ENCODE peak calls at places on chromosomes 7 and 10, in five cellular contexts. One of them, this sample, is unnamed.

GRCh38 chr10:75530337-75530736 is 98.9 kb downstream of the LRMDA start:
- DNase-seq in tibial artery: no peak
- DNase-seq in testis: no peak
- DNase-seq in body of pancreas: no peak
- DNase-seq in CD4-positive, CD25-positive, alpha-beta regulatory T cell: no peak
- DNase-seq in this sample: no peak

GRCh38 chr7:103988468-103989199 is 824 bp downstream of the RELN start:
- DNase-seq in body of pancreas: no peak
- DNase-seq in testis: peak; percentile 22
- DNase-seq in tibial artery: no peak
- DNase-seq in CD4-positive, CD25-positive, alpha-beta regulatory T cell: no peak
- DNase-seq in this sample: no peak

GRCh38 chr7:137508437-137509175 is 165.1 kb upstream of the PTN start:
- DNase-seq in tibial artery: no peak
- DNase-seq in CD4-positive, CD25-positive, alpha-beta regulatory T cell: no peak
- DNase-seq in testis: no peak
- DNase-seq in body of pancreas: no peak
- DNase-seq in this sample: no peak

GRCh38 chr7:157059534-157059933 is 49.1 kb upstream of the MNX1 start:
- DNase-seq in testis: no peak
- DNase-seq in tibial artery: no peak
- DNase-seq in CD4-positive, CD25-positive, alpha-beta regulatory T cell: no peak
- DNase-seq in body of pancreas: no peak
- DNase-seq in this sample: no peak

GRCh38 chr7:39888171-39888853 is 61.7 kb upstream of the CDK13 start:
- DNase-seq in testis: no peak
- DNase-seq in CD4-positive, CD25-positive, alpha-beta regulatory T cell: no peak
- DNase-seq in tibial artery: no peak
- DNase-seq in body of pancreas: no peak
- DNase-seq in this sample: no peak

GRCh38 chr7:73976761-73977625 is 51.0 kb upstream of the ELN start:
- DNase-seq in tibial artery: peak; percentile 24
- DNase-seq in testis: no peak
- DNase-seq in CD4-positive, CD25-positive, alpha-beta regulatory T cell: no peak
- DNase-seq in body of pancreas: no peak
- DNase-seq in this sample: peak; percentile 22

GRCh38 chr7:32335107-32335506 is 155.1 kb downstream of the LSM5 start:
- DNase-seq in CD4-positive, CD25-positive, alpha-beta regulatory T cell: no peak
- DNase-seq in body of pancreas: no peak
- DNase-seq in tibial artery: no peak
- DNase-seq in testis: no peak
- DNase-seq in this sample: no peak

GRCh38 chr7:76217942-76218566 is 16.4 kb downstream of the SRRM3 start:
- DNase-seq in body of pancreas: no peak
- DNase-seq in CD4-positive, CD25-positive, alpha-beta regulatory T cell: no peak
- DNase-seq in testis: no peak
- DNase-seq in tibial artery: no peak
- DNase-seq in this sample: no peak

GRCh38 chr10:86366033-86366901 is at the start of gene GRID1:
- DNase-seq in body of pancreas: peak; percentile 59
- DNase-seq in testis: peak; percentile 63
- DNase-seq in tibial artery: peak; percentile 26
- DNase-seq in CD4-positive, CD25-positive, alpha-beta regulatory T cell: no peak
- DNase-seq in this sample: peak; percentile 51

GRCh38 chr10:88553116-88553752 is 29.9 kb downstream of the RNLS start:
- DNase-seq in tibial artery: peak; percentile 34
- DNase-seq in body of pancreas: peak; percentile 43
- DNase-seq in testis: peak; percentile 64
- DNase-seq in CD4-positive, CD25-positive, alpha-beta regulatory T cell: peak; percentile 49
- DNase-seq in this sample: no peak

GRCh38 chr10:60444494-60445064 is 54.9 kb upstream of the ANK3 start:
- DNase-seq in tibial artery: no peak
- DNase-seq in CD4-positive, CD25-positive, alpha-beta regulatory T cell: no peak
- DNase-seq in body of pancreas: no peak
- DNase-seq in testis: no peak
- DNase-seq in this sample: no peak

GRCh38 chr7:24169077-24169624 is 114.8 kb upstream of the NPY start:
- DNase-seq in tibial artery: no peak
- DNase-seq in CD4-positive, CD25-positive, alpha-beta regulatory T cell: no peak
- DNase-seq in testis: no peak
- DNase-seq in body of pancreas: no peak
- DNase-seq in this sample: no peak

GRCh38 chr10:51250278-51250914 is 176.1 kb downstream of the PRKG1 start:
- DNase-seq in CD4-positive, CD25-positive, alpha-beta regulatory T cell: no peak
- DNase-seq in tibial artery: no peak
- DNase-seq in body of pancreas: no peak
- DNase-seq in testis: no peak
- DNase-seq in this sample: no peak

GRCh38 chr7:27910341-27910740 is 170.4 kb downstream of the TAX1BP1 start:
- DNase-seq in testis: no peak
- DNase-seq in tibial artery: no peak
- DNase-seq in body of pancreas: no peak
- DNase-seq in CD4-positive, CD25-positive, alpha-beta regulatory T cell: no peak
- DNase-seq in this sample: no peak

GRCh38 chr10:36612436-36612835 is 513.0 kb upstream of the ANKRD30A start:
- DNase-seq in tibial artery: no peak
- DNase-seq in testis: no peak
- DNase-seq in CD4-positive, CD25-positive, alpha-beta regulatory T cell: no peak
- DNase-seq in body of pancreas: no peak
- DNase-seq in this sample: no peak

GRCh38 chr10:92880233-92880861 is 32.0 kb downstream of the EXOC6 start:
- DNase-seq in body of pancreas: no peak
- DNase-seq in testis: no peak
- DNase-seq in CD4-positive, CD25-positive, alpha-beta regulatory T cell: peak; percentile 45
- DNase-seq in tibial artery: no peak
- DNase-seq in this sample: no peak

GRCh38 chr10:122126763-122127659 is 138.0 kb downstream of the TACC2 start:
- DNase-seq in testis: no peak
- DNase-seq in tibial artery: peak; percentile 53
- DNase-seq in CD4-positive, CD25-positive, alpha-beta regulatory T cell: no peak
- DNase-seq in body of pancreas: no peak
- DNase-seq in this sample: no peak

GRCh38 chr7:90520484-90520883 is 51.0 kb downstream of the PTTG1IP2 start:
- DNase-seq in testis: no peak
- DNase-seq in CD4-positive, CD25-positive, alpha-beta regulatory T cell: no peak
- DNase-seq in body of pancreas: no peak
- DNase-seq in tibial artery: no peak
- DNase-seq in this sample: no peak

GRCh38 chr7:78151229-78151628 is 352.7 kb downstream of the PHTF2 start:
- DNase-seq in CD4-positive, CD25-positive, alpha-beta regulatory T cell: no peak
- DNase-seq in tibial artery: no peak
- DNase-seq in testis: no peak
- DNase-seq in body of pancreas: no peak
- DNase-seq in this sample: no peak

GRCh38 chr10:129541208-129541607 is 74.2 kb downstream of the MGMT start:
- DNase-seq in body of pancreas: no peak
- DNase-seq in tibial artery: no peak
- DNase-seq in testis: peak; percentile 35
- DNase-seq in CD4-positive, CD25-positive, alpha-beta regulatory T cell: no peak
- DNase-seq in this sample: no peak

GRCh38 chr10:23442936-23443335 is 4.1 kb downstream of the OTUD1 start:
- DNase-seq in tibial artery: no peak
- DNase-seq in CD4-positive, CD25-positive, alpha-beta regulatory T cell: no peak
- DNase-seq in body of pancreas: no peak
- DNase-seq in testis: no peak
- DNase-seq in this sample: no peak

GRCh38 chr10:100537475-100537874 is 1.7 kb downstream of the HIF1AN start:
- DNase-seq in tibial artery: no peak
- DNase-seq in CD4-positive, CD25-positive, alpha-beta regulatory T cell: no peak
- DNase-seq in body of pancreas: no peak
- DNase-seq in testis: no peak
- DNase-seq in this sample: no peak

GRCh38 chr10:10818082-10818481 is 199.6 kb upstream of the CELF2 start:
- DNase-seq in tibial artery: peak; percentile 83
- DNase-seq in CD4-positive, CD25-positive, alpha-beta regulatory T cell: no peak
- DNase-seq in testis: no peak
- DNase-seq in body of pancreas: no peak
- DNase-seq in this sample: no peak

GRCh38 chr10:116241642-116242405 is 31.2 kb downstream of the GFRA1 start:
- DNase-seq in testis: no peak
- DNase-seq in tibial artery: no peak
- DNase-seq in body of pancreas: no peak
- DNase-seq in CD4-positive, CD25-positive, alpha-beta regulatory T cell: no peak
- DNase-seq in this sample: no peak

GRCh38 chr10:101716891-101717659 is 22.1 kb upstream of the FBXW4 start:
- DNase-seq in tibial artery: no peak
- DNase-seq in body of pancreas: no peak
- DNase-seq in CD4-positive, CD25-positive, alpha-beta regulatory T cell: no peak
- DNase-seq in testis: no peak
- DNase-seq in this sample: no peak

GRCh38 chr10:118913825-118914224 is 115.7 kb upstream of the NANOS1 start:
- DNase-seq in tibial artery: no peak
- DNase-seq in CD4-positive, CD25-positive, alpha-beta regulatory T cell: no peak
- DNase-seq in testis: no peak
- DNase-seq in body of pancreas: no peak
- DNase-seq in this sample: no peak

GRCh38 chr7:91940572-91941341 is at the start of gene AKAP9:
- DNase-seq in body of pancreas: peak; percentile 96
- DNase-seq in tibial artery: peak; percentile 85
- DNase-seq in CD4-positive, CD25-positive, alpha-beta regulatory T cell: peak; percentile 89
- DNase-seq in testis: peak; percentile 95
- DNase-seq in this sample: peak; percentile 96

GRCh38 chr10:88687853-88688467 is 18.1 kb upstream of the LIPK start:
- DNase-seq in body of pancreas: no peak
- DNase-seq in tibial artery: no peak
- DNase-seq in CD4-positive, CD25-positive, alpha-beta regulatory T cell: peak; percentile 36
- DNase-seq in testis: no peak
- DNase-seq in this sample: no peak

GRCh38 chr10:21675157-21675796 is 141.2 kb downstream of the MLLT10 start:
- DNase-seq in body of pancreas: peak; percentile 32
- DNase-seq in tibial artery: no peak
- DNase-seq in testis: no peak
- DNase-seq in CD4-positive, CD25-positive, alpha-beta regulatory T cell: peak; percentile 30
- DNase-seq in this sample: no peak

GRCh38 chr10:59894114-59894513 is 12.2 kb downstream of the CCDC6 start:
- DNase-seq in CD4-positive, CD25-positive, alpha-beta regulatory T cell: no peak
- DNase-seq in testis: peak; percentile 87
- DNase-seq in body of pancreas: peak; percentile 84
- DNase-seq in tibial artery: no peak
- DNase-seq in this sample: peak; percentile 75

GRCh38 chr7:30249316-30249715 is 35.1 kb upstream of the ZNRF2 start:
- DNase-seq in testis: no peak
- DNase-seq in tibial artery: no peak
- DNase-seq in body of pancreas: no peak
- DNase-seq in CD4-positive, CD25-positive, alpha-beta regulatory T cell: no peak
- DNase-seq in this sample: no peak
- H3K4me1 ChIP-seq in testis: no peaks in the 10 kb centered on the region
- H3K4me1 ChIP-seq in tibial artery: no peaks in the 10 kb centered on the region
- H3K4me1 ChIP-seq in body of pancreas: peaks cover 40% of the 10 kb centered on the region
- H3K4me1 ChIP-seq in CD4-positive, CD25-positive, alpha-beta regulatory T cell: peaks cover 45% of the 10 kb centered on the region
- H3K4me1 ChIP-seq in this sample: peaks cover 38% of the 10 kb centered on the region

GRCh38 chr7:141157138-141157765 is 83.4 kb downstream of the TMEM178B start:
- DNase-seq in tibial artery: no peak
- DNase-seq in body of pancreas: no peak
- DNase-seq in CD4-positive, CD25-positive, alpha-beta regulatory T cell: no peak
- DNase-seq in testis: no peak
- DNase-seq in this sample: no peak

GRCh38 chr7:141161959-141162547 is 88.2 kb downstream of the TMEM178B start:
- DNase-seq in CD4-positive, CD25-positive, alpha-beta regulatory T cell: no peak
- DNase-seq in body of pancreas: no peak
- DNase-seq in tibial artery: no peak
- DNase-seq in testis: no peak
- DNase-seq in this sample: no peak

GRCh38 chr7:141158562-141158961 is 84.7 kb downstream of the TMEM178B start:
- DNase-seq in body of pancreas: peak; percentile 43
- DNase-seq in tibial artery: peak; percentile 38
- DNase-seq in testis: no peak
- DNase-seq in CD4-positive, CD25-positive, alpha-beta regulatory T cell: no peak
- DNase-seq in this sample: no peak

GRCh38 chr7:141161550-141161949 is 87.7 kb downstream of the TMEM178B start:
- DNase-seq in tibial artery: no peak
- DNase-seq in testis: no peak
- DNase-seq in CD4-positive, CD25-positive, alpha-beta regulatory T cell: no peak
- DNase-seq in body of pancreas: no peak
- DNase-seq in this sample: no peak

GRCh38 chr7:141160246-141160855 is 86.5 kb downstream of the TMEM178B start:
- DNase-seq in body of pancreas: no peak
- DNase-seq in tibial artery: no peak
- DNase-seq in CD4-positive, CD25-positive, alpha-beta regulatory T cell: no peak
- DNase-seq in testis: no peak
- DNase-seq in this sample: no peak
- H3K27ac ChIP-seq in body of pancreas: no peak overlapping the region
- H3K27ac ChIP-seq in tibial artery: no peak overlapping the region
- H3K27ac ChIP-seq in CD4-positive, CD25-positive, alpha-beta regulatory T cell: no peak overlapping the region
- H3K27ac ChIP-seq in testis: no peak overlapping the region
- H3K27ac ChIP-seq in this sample: no peak overlapping the region

GRCh38 chr7:101728888-101729883 is 88.2 kb upstream of the CUX1 start:
- DNase-seq in testis: no peak
- DNase-seq in CD4-positive, CD25-positive, alpha-beta regulatory T cell: no peak
- DNase-seq in body of pancreas: no peak
- DNase-seq in tibial artery: no peak
- DNase-seq in this sample: peak; percentile 84
- H3K4me3 ChIP-seq in testis: no peak overlapping the region
- H3K4me3 ChIP-seq in CD4-positive, CD25-positive, alpha-beta regulatory T cell: no peak overlapping the region
- H3K4me3 ChIP-seq in body of pancreas: no peak overlapping the region
- H3K4me3 ChIP-seq in tibial artery: no peak overlapping the region
- H3K4me3 ChIP-seq in this sample: no peak overlapping the region

DNA sequence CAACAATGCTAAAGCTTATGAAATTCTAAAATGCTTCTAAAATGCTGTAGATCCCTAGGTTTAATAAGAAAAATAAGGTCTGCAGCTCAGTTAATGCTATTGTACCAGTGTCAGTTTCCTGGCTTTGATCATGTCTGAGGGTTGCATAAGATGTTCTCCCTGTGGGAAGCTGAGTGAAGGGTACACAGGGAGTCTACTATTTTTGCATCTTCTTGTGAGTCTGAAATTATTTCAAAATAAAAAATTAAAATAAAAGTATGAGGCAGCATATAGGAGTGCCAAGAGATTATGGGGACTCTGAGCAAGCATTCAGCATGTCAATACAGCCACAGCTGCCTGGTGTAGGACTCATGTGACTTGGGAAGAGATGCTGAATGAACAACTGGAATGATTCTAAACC is 14.7 kb downstream of the CHST15 start:
- DNase-seq in testis: no peak
- DNase-seq in tibial artery: no peak
- DNase-seq in CD4-positive, CD25-positive, alpha-beta regulatory T cell: no peak
- DNase-seq in body of pancreas: no peak
- DNase-seq in this sample: no peak
- H3K4me1 ChIP-seq in testis: peaks cover 14% of the 10 kb centered on the region
- H3K4me1 ChIP-seq in tibial artery: no peaks in the 10 kb centered on the region
- H3K4me1 ChIP-seq in CD4-positive, CD25-positive, alpha-beta regulatory T cell: no peaks in the 10 kb centered on the region
- H3K4me1 ChIP-seq in body of pancreas: no peaks in the 10 kb centered on the region
- H3K4me1 ChIP-seq in this sample: peaks cover 16% of the 10 kb centered on the region